ENCODE peak calls at places on chromosomes 1 and 21, in four cellular contexts. B, Y, I and N are unnamed samples.

GRCh38 chr1:16464917-16465625 is 24.5 kb downstream of the NECAP2 start:
- DNase-seq in B (no peak), Y (no peak), I (no peak), N (no peak)

GRCh38 chr1:6118415-6118814 is 61.7 kb downstream of the CHD5 start:
- DNase-seq in B (no peak), Y (no peak), I (no peak), N (no peak)

GRCh38 chr1:29668761-29669487 is 432.6 kb downstream of the PTPRU start:
- DNase-seq in B (no peak), Y (no peak), I (no peak), N (no peak)

GRCh38 chr1:913491-914252 is 10.1 kb upstream of the SAMD11 start:
- DNase-seq in B (no peak), Y (no peak), I (no peak), N (no peak)

GRCh38 chr1:42173155-42173933 is 8.8 kb upstream of the GUCA2A start:
- DNase-seq in B (peak; percentile 80), Y (peak; percentile 18), I (no peak), N (no peak)

GRCh38 chr1:10361515-10361914 is 37.3 kb upstream of the PGD start:
- DNase-seq in B (no peak), Y (no peak), I (no peak), N (no peak)

GRCh38 chr1:27342778-27343638 is 1.2 kb downstream of the SYTL1 start:
- DNase-seq in B (peak; percentile 68), Y (peak; percentile 52), I (no peak), N (no peak)

GRCh38 chr21:35428489-35428888 is 379.4 kb upstream of the RUNX1 start:
- DNase-seq in B (no peak), Y (no peak), I (no peak), N (no peak)

GRCh38 chr1:201937624-201938212 is 8.6 kb downstream of the LMOD1 start:
- DNase-seq in B (no peak), Y (no peak), I (no peak), N (no peak)

GRCh38 chr1:218259800-218260199 is 25.3 kb upstream of the RRP15 start:
- DNase-seq in B (peak; percentile 69), Y (peak; percentile 7), I (no peak), N (peak; percentile 7)

GRCh38 chr1:7539772-7540175 is 231.3 kb upstream of the VAMP3 start:
- DNase-seq in B (peak; percentile 65), Y (no peak), I (peak; percentile 79), N (peak; percentile 67)

GRCh38 chr1:231866392-231867331 is 240.1 kb downstream of the DISC1 start:
- DNase-seq in B (peak; percentile 64), Y (peak; percentile 36), I (peak; percentile 19), N (peak; percentile 23)

GRCh38 chr1:42931108-42931539 is 27.5 kb downstream of the SLC2A1 start:
- DNase-seq in B (peak; percentile 83), Y (no peak), I (no peak), N (no peak)

GRCh38 chr1:55233149-55233777 is 18.1 kb upstream of the USP24 start:
- DNase-seq in B (no peak), Y (peak; percentile 81), I (no peak), N (no peak)

GRCh38 chr1:85450832-85451231 is 14.1 kb downstream of the DDAH1 start:
- DNase-seq in B (no peak), Y (no peak), I (no peak), N (peak; percentile 22)

DNA sequence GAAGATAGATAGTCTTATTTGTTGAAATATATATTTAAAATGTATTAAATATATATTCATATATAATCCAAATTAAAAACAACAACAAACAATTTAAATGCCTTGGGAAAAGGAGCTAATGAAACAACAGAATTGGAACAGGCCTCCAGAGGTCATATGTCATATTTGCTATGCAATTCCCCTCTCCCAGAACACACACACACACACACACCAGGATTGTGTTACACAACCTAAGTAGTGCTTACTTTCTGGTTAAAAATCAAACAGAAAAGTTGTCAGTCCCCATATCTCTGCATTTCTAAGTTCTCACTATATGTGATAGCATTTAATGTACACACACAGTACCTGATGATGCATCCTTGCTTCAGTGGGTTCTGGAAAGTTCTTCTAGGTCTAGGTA is 662.6 kb downstream of the PTPRC start:
- DNase-seq in B (no peak), Y (peak; percentile 6), I (no peak), N (no peak)
- TF ChIP-seq FOSL1 in B (no peak), Y (no peak), I (no peak), N (no peak)

DNA sequence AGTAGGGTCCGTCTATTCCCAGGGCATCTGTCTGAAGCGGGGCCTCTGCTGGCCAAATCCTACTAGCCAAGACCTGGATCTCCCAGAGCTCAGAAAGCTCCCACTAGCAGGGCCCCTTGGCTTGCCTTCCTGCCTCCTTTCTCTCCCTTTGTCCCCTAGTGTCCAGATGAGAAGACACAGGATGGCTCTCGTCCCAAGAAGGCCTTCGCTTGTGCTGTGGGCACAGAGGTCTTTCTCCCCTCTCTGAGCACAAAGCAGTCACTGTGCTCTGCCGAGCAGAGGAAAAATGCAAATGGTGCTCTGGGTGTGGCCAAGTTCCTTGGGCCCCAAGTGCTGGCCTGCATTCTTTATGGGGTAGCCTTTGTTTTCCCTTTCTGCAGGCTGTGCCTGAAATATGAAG is 13.0 kb upstream of the GPR137B start:
- DNase-seq in B (no peak), Y (no peak), I (no peak), N (no peak)
- TF ChIP-seq POLR2AphosphoS5 in B (no peak), Y (no peak), I (no peak), N (no peak)

GRCh38 chr1:235279627-235280194 is 48.3 kb downstream of the ARID4B start:
- DNase-seq in B (no peak), Y (no peak), I (no peak), N (no peak)

GRCh38 chr1:235278233-235278914 is 49.6 kb downstream of the ARID4B start:
- DNase-seq in B (no peak), Y (no peak), I (no peak), N (no peak)

GRCh38 chr1:235278915-235279292 is 49.1 kb downstream of the ARID4B start:
- DNase-seq in B (no peak), Y (no peak), I (no peak), N (no peak)

GRCh38 chr1:235275836-235276235 is 52.1 kb downstream of the ARID4B start:
- DNase-seq in B (no peak), Y (no peak), I (no peak), N (no peak)

GRCh38 chr1:235277709-235278108 is 50.3 kb downstream of the ARID4B start:
- DNase-seq in B (no peak), Y (no peak), I (no peak), N (no peak)
- TF ChIP-seq FOSL1 in B (no peak), Y (no peak), I (no peak), N (no peak)

DNA sequence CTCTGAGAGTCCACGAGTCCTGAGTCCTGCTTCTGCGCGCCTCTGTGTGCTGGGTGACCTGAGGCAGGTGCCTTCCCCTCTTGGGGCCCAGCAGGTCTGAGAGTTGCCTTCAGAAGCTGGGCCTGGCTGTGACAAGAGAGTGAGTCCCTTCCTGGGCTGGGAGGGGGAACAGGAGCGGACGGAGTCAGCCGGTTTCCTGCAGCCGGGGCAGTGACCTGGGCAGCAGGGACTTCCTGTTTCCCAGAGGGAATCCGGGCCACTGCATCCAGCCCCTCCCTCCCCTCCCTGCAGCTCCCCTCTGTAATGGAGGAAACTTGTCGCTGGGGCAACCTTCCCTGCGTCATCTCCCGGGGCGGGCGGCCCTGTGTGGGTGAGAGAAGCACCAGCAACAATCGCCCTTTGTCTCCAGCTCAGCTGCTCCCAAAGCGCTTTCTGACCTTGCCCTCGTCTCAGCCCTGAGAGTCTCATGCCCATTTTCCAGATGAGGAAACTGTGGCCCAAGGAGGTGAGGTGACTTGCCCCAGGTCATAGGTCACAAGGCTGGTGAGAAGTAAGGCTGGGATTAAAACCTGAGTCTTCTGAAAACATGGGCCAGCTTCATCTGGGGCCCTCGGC is 61.1 kb downstream of the SDC3 start:
- DNase-seq in B (no peak), Y (peak; percentile 90), I (no peak), N (no peak)
- TF ChIP-seq POLR2AphosphoS5 in B (no peak), Y (peak; percentile 44), I (no peak), N (no peak)

DNA sequence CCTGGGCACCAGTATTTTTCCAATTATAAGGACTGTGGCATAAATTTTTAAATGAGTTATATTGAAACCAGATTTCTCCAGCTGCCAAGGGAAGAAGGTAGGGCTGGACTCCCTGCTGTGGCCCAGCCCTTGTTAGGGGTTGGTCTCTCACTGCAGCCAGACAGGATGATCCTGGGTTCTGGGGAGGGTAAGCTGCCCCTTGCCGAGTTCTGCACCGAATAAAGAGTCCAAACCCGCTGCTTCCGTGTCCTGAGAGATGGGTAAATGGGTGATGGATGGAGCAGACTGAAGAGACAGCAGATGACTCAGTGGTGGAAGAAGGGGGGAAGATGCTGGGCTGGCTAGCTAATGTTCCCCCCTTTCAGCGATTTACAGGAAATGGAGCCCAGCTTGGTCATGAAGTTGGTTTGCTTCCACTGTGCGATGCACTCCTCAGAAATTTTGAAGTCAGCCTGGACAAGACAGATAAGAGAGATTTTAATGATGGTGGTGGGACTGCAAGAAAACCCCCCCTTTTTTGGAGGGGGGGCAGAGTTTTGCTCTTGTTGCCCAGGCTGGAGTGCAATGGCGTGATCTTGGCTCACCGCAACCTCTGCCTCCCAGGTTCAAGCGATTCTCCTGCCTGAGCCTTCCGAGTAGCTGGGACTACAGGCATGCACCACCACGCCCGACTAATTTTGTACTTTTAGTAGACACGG is 41.4 kb downstream of the YARS1 start:
- DNase-seq in B (no peak), Y (no peak), I (no peak), N (no peak)
- TF ChIP-seq FOSL1 in B (no peak), Y (no peak), I (no peak), N (no peak)

GRCh38 chr1:225879521-225880209 is 2.5 kb downstream of the TMEM63A start:
- DNase-seq in B (peak; percentile 34), Y (peak; percentile 21), I (no peak), N (no peak)
- TF ChIP-seq POLR2AphosphoS5 in B (no peak), Y (no peak), I (no peak), N (no peak)

GRCh38 chr1:153057375-153057774 is at the start of gene SPRR2A:
- DNase-seq in B (no peak), Y (no peak), I (no peak), N (no peak)

GRCh38 chr1:153058826-153059784 is 1.8 kb upstream of the SPRR2A start:
- DNase-seq in B (peak; percentile 79), Y (no peak), I (no peak), N (no peak)

GRCh38 chr1:153058154-153058553 is 842 bp upstream of the SPRR2A start:
- DNase-seq in B (no peak), Y (no peak), I (no peak), N (no peak)
- TF ChIP-seq FOSL1 in B (no peak), Y (no peak), I (no peak), N (no peak)